ENCODE peak calls at places on chromosome 2, in ten cellular contexts. One of them, this sample, is unnamed.

GRCh38 chr2:151153601-151154000 is 108.1 kb downstream of the RBM43 start:
- DNase-seq in heart left ventricle: no peak
- DNase-seq in breast epithelium: no peak
- DNase-seq in ovary: no peak
- DNase-seq in HepG2: no peak
- DNase-seq in stomach: no peak
- DNase-seq in HCT116: no peak
- DNase-seq in tibial nerve: no peak
- DNase-seq in A549: no peak
- DNase-seq in thyroid gland: no peak
- DNase-seq in this sample: no peak

GRCh38 chr2:231200805-231201474 is 2.5 kb downstream of the ARMC9 start:
- DNase-seq in heart left ventricle: no peak
- DNase-seq in breast epithelium: no peak
- DNase-seq in ovary: no peak
- DNase-seq in HepG2: no peak
- DNase-seq in stomach: no peak
- DNase-seq in HCT116: no peak
- DNase-seq in tibial nerve: no peak
- DNase-seq in A549: no peak
- DNase-seq in thyroid gland: no peak
- DNase-seq in this sample: no peak

GRCh38 chr2:239895669-239896068 is 129.5 kb downstream of the NDUFA10 start:
- DNase-seq in heart left ventricle: no peak
- DNase-seq in breast epithelium: no peak
- DNase-seq in ovary: no peak
- DNase-seq in HepG2: no peak
- DNase-seq in stomach: no peak
- DNase-seq in HCT116: no peak
- DNase-seq in tibial nerve: no peak
- DNase-seq in A549: no peak
- DNase-seq in thyroid gland: no peak
- DNase-seq in this sample: no peak

GRCh38 chr2:127154985-127155650 is 48.2 kb upstream of the BIN1 start:
- DNase-seq in heart left ventricle: no peak
- DNase-seq in breast epithelium: no peak
- DNase-seq in ovary: no peak
- DNase-seq in HepG2: no peak
- DNase-seq in stomach: no peak
- DNase-seq in HCT116: no peak
- DNase-seq in tibial nerve: no peak
- DNase-seq in A549: no peak
- DNase-seq in thyroid gland: no peak
- DNase-seq in this sample: no peak

GRCh38 chr2:60746318-60746717 is 9.8 kb upstream of the PAPOLG start:
- DNase-seq in heart left ventricle: no peak
- DNase-seq in breast epithelium: no peak
- DNase-seq in ovary: no peak
- DNase-seq in HepG2: no peak
- DNase-seq in stomach: no peak
- DNase-seq in HCT116: no peak
- DNase-seq in tibial nerve: no peak
- DNase-seq in A549: no peak
- DNase-seq in thyroid gland: peak; percentile 24
- DNase-seq in this sample: no peak

GRCh38 chr2:222000326-222000725 is 298.5 kb downstream of the PAX3 start:
- DNase-seq in heart left ventricle: no peak
- DNase-seq in breast epithelium: no peak
- DNase-seq in ovary: no peak
- DNase-seq in HepG2: no peak
- DNase-seq in stomach: no peak
- DNase-seq in HCT116: peak; percentile 39
- DNase-seq in tibial nerve: no peak
- DNase-seq in A549: no peak
- DNase-seq in thyroid gland: no peak
- DNase-seq in this sample: no peak

GRCh38 chr2:101617188-101617587 is 80.3 kb upstream of the MAP4K4 start:
- DNase-seq in heart left ventricle: no peak
- DNase-seq in breast epithelium: no peak
- DNase-seq in ovary: no peak
- DNase-seq in HepG2: peak; percentile 45
- DNase-seq in stomach: no peak
- DNase-seq in HCT116: no peak
- DNase-seq in tibial nerve: no peak
- DNase-seq in A549: no peak
- DNase-seq in thyroid gland: no peak
- DNase-seq in this sample: no peak

GRCh38 chr2:200435379-200435778 is 74.5 kb downstream of the KCTD18 start:
- DNase-seq in heart left ventricle: no peak
- DNase-seq in breast epithelium: no peak
- DNase-seq in ovary: no peak
- DNase-seq in HepG2: no peak
- DNase-seq in stomach: no peak
- DNase-seq in HCT116: no peak
- DNase-seq in tibial nerve: no peak
- DNase-seq in A549: no peak
- DNase-seq in thyroid gland: no peak
- DNase-seq in this sample: no peak

GRCh38 chr2:192194866-192195547 is at the start of gene TMEFF2:
- DNase-seq in heart left ventricle: peak; percentile 67
- DNase-seq in breast epithelium: peak; percentile 51
- DNase-seq in ovary: peak; percentile 68
- DNase-seq in HepG2: peak; percentile 10
- DNase-seq in stomach: peak; percentile 29
- DNase-seq in HCT116: no peak
- DNase-seq in tibial nerve: peak; percentile 21
- DNase-seq in A549: peak; percentile 81
- DNase-seq in thyroid gland: peak; percentile 34
- DNase-seq in this sample: peak; percentile 56

GRCh38 chr2:7191927-7192326 is 274.7 kb downstream of the RNF144A start:
- DNase-seq in heart left ventricle: no peak
- DNase-seq in breast epithelium: no peak
- DNase-seq in ovary: no peak
- DNase-seq in HepG2: peak; percentile 5
- DNase-seq in stomach: no peak
- DNase-seq in HCT116: no peak
- DNase-seq in tibial nerve: no peak
- DNase-seq in A549: peak; percentile 57
- DNase-seq in thyroid gland: no peak
- DNase-seq in this sample: no peak

GRCh38 chr2:62187246-62187645 is 8.7 kb upstream of the B3GNT2 start:
- DNase-seq in heart left ventricle: peak; percentile 44
- DNase-seq in breast epithelium: no peak
- DNase-seq in ovary: no peak
- DNase-seq in HepG2: no peak
- DNase-seq in stomach: no peak
- DNase-seq in HCT116: no peak
- DNase-seq in tibial nerve: no peak
- DNase-seq in A549: no peak
- DNase-seq in thyroid gland: no peak
- DNase-seq in this sample: no peak

GRCh38 chr2:212695426-212695825 is 156.8 kb upstream of the ERBB4 start:
- DNase-seq in heart left ventricle: no peak
- DNase-seq in breast epithelium: no peak
- DNase-seq in ovary: no peak
- DNase-seq in HepG2: no peak
- DNase-seq in stomach: no peak
- DNase-seq in HCT116: no peak
- DNase-seq in tibial nerve: no peak
- DNase-seq in A549: no peak
- DNase-seq in thyroid gland: no peak
- DNase-seq in this sample: no peak

GRCh38 chr2:196077821-196078220 is 9.2 kb upstream of the DNAH7 start:
- DNase-seq in heart left ventricle: no peak
- DNase-seq in breast epithelium: no peak
- DNase-seq in ovary: no peak
- DNase-seq in HepG2: no peak
- DNase-seq in stomach: no peak
- DNase-seq in HCT116: no peak
- DNase-seq in tibial nerve: no peak
- DNase-seq in A549: no peak
- DNase-seq in thyroid gland: no peak
- DNase-seq in this sample: no peak

GRCh38 chr2:9231291-9232165 is 24.9 kb downstream of the ASAP2 start:
- DNase-seq in heart left ventricle: no peak
- DNase-seq in breast epithelium: no peak
- DNase-seq in ovary: no peak
- DNase-seq in HepG2: no peak
- DNase-seq in stomach: peak; percentile 50
- DNase-seq in HCT116: no peak
- DNase-seq in tibial nerve: no peak
- DNase-seq in A549: no peak
- DNase-seq in thyroid gland: peak; percentile 61
- DNase-seq in this sample: no peak

GRCh38 chr2:199480966-199481365 is 23.2 kb upstream of the SATB2 start:
- DNase-seq in heart left ventricle: no peak
- DNase-seq in breast epithelium: no peak
- DNase-seq in ovary: no peak
- DNase-seq in HepG2: no peak
- DNase-seq in stomach: no peak
- DNase-seq in HCT116: no peak
- DNase-seq in tibial nerve: no peak
- DNase-seq in A549: no peak
- DNase-seq in thyroid gland: no peak
- DNase-seq in this sample: no peak

GRCh38 chr2:180980943-180981898 is 816 bp downstream of the UBE2E3 start:
- DNase-seq in heart left ventricle: peak; percentile 30
- DNase-seq in breast epithelium: no peak
- DNase-seq in ovary: no peak
- DNase-seq in HepG2: no peak
- DNase-seq in stomach: peak; percentile 33
- DNase-seq in HCT116: no peak
- DNase-seq in tibial nerve: no peak
- DNase-seq in A549: peak; percentile 18
- DNase-seq in thyroid gland: peak; percentile 38
- DNase-seq in this sample: no peak

GRCh38 chr2:19021100-19021476 is 337.3 kb downstream of the OSR1 start:
- DNase-seq in heart left ventricle: no peak
- DNase-seq in breast epithelium: no peak
- DNase-seq in ovary: no peak
- DNase-seq in HepG2: peak; percentile 84
- DNase-seq in stomach: no peak
- DNase-seq in HCT116: peak; percentile 7
- DNase-seq in tibial nerve: no peak
- DNase-seq in A549: peak; percentile 25
- DNase-seq in thyroid gland: peak; percentile 11
- DNase-seq in this sample: no peak

GRCh38 chr2:102061286-102061699 is 69.5 kb downstream of the IL1R2 start:
- DNase-seq in heart left ventricle: no peak
- DNase-seq in breast epithelium: no peak
- DNase-seq in ovary: no peak
- DNase-seq in HepG2: no peak
- DNase-seq in stomach: no peak
- DNase-seq in HCT116: no peak
- DNase-seq in tibial nerve: peak; percentile 4
- DNase-seq in A549: no peak
- DNase-seq in thyroid gland: no peak
- DNase-seq in this sample: no peak

GRCh38 chr2:205407984-205408383 is 274.3 kb upstream of the NRP2 start:
- DNase-seq in heart left ventricle: no peak
- DNase-seq in breast epithelium: no peak
- DNase-seq in ovary: no peak
- DNase-seq in HepG2: no peak
- DNase-seq in stomach: no peak
- DNase-seq in HCT116: no peak
- DNase-seq in tibial nerve: no peak
- DNase-seq in A549: no peak
- DNase-seq in thyroid gland: no peak
- DNase-seq in this sample: no peak
- TF ChIP-seq CTCF in heart left ventricle: no peak
- TF ChIP-seq CTCF in breast epithelium: no peak
- TF ChIP-seq CTCF in ovary: no peak
- TF ChIP-seq CTCF in HepG2: no peak
- TF ChIP-seq CTCF in stomach: no peak
- TF ChIP-seq CTCF in HCT116: no peak
- TF ChIP-seq CTCF in tibial nerve: no peak
- TF ChIP-seq CTCF in A549: no peak
- TF ChIP-seq CTCF in thyroid gland: no peak
- TF ChIP-seq CTCF in this sample: no peak

GRCh38 chr2:66478729-66479316 is 43.9 kb downstream of the MEIS1 start:
- DNase-seq in heart left ventricle: no peak
- DNase-seq in breast epithelium: no peak
- DNase-seq in ovary: no peak
- DNase-seq in HepG2: no peak
- DNase-seq in stomach: no peak
- DNase-seq in HCT116: no peak
- DNase-seq in tibial nerve: no peak
- DNase-seq in A549: no peak
- DNase-seq in thyroid gland: no peak
- DNase-seq in this sample: no peak
- H3K27ac ChIP-seq in heart left ventricle: peak overlapping the region; percentile 56
- H3K27ac ChIP-seq in breast epithelium: no peak overlapping the region
- H3K27ac ChIP-seq in ovary: no peak overlapping the region
- H3K27ac ChIP-seq in HepG2: no peak overlapping the region
- H3K27ac ChIP-seq in stomach: no peak overlapping the region
- H3K27ac ChIP-seq in HCT116: no peak overlapping the region
- H3K27ac ChIP-seq in tibial nerve: no peak overlapping the region
- H3K27ac ChIP-seq in A549: no peak overlapping the region
- H3K27ac ChIP-seq in thyroid gland: no peak overlapping the region
- H3K27ac ChIP-seq in this sample: no peak overlapping the region

DNA sequence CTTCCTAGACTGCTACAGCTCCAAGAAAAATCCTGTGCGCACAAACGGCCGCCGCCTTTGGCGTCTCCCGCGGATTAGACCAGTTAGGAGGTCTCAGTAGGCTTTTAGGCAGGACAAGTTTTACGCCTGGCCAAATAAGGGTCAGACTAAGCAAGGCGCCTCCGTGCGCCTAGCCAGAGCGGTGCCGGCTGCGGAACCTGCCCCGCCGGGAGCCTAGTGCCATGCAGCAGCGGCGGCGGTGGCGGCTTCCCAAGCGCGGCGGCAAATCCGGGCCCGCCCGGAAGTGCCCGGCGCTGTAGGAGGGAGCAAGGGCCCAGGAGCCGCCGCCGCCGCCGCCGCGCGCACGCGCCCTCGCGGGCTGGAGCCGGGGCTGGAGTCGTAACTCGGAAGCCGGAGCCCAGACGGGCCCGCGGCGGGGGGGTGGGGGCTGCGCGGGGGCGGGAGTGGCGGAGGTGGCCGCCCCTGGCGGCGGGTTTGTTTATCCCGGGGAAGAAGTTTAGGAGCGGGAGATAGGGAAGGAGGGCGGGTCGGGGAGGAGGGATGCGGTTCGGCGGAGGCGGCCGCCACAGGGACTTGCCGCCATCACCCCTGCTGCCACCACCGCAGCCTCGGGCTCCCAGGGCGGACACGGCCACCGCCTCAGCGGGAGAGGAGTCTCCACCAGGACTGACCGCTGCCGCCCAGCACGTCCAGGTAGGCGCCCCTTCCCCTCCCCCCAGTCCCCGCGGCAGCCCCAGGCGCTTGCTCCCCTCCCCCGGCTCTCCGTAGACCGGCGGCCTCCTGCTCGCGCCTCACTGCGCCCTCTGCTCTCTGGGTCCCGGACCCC is at the start of gene SPOPL:
- DNase-seq in heart left ventricle: peak; percentile 95
- DNase-seq in breast epithelium: peak; percentile 91
- DNase-seq in ovary: peak; percentile 95
- DNase-seq in HepG2: peak; percentile 87
- DNase-seq in stomach: peak; percentile 95
- DNase-seq in HCT116: peak; percentile 77
- DNase-seq in tibial nerve: peak; percentile 69
- DNase-seq in A549: peak; percentile 89
- DNase-seq in thyroid gland: peak; percentile 92
- DNase-seq in this sample: peak; percentile 96
- TF ChIP-seq POLR2A in heart left ventricle: no peak
- TF ChIP-seq POLR2A in breast epithelium: peak; percentile 18
- TF ChIP-seq POLR2A in ovary: peak; percentile 44
- TF ChIP-seq POLR2A in HepG2: peak; percentile 85
- TF ChIP-seq POLR2A in stomach: peak; percentile 13
- TF ChIP-seq POLR2A in HCT116: peak; percentile 88
- TF ChIP-seq POLR2A in tibial nerve: peak; percentile 63
- TF ChIP-seq POLR2A in A549: peak; percentile 93
- TF ChIP-seq POLR2A in thyroid gland: peak; percentile 84
- TF ChIP-seq POLR2A in this sample: peak; percentile 52

GRCh38 chr2:20092901-20093235 is 41.4 kb upstream of the LAPTM4A start:
- DNase-seq in heart left ventricle: no peak
- DNase-seq in breast epithelium: no peak
- DNase-seq in ovary: no peak
- DNase-seq in HepG2: no peak
- DNase-seq in stomach: no peak
- DNase-seq in HCT116: no peak
- DNase-seq in tibial nerve: no peak
- DNase-seq in A549: no peak
- DNase-seq in thyroid gland: no peak
- DNase-seq in this sample: no peak
- TF ChIP-seq CTCF in heart left ventricle: no peak
- TF ChIP-seq CTCF in breast epithelium: no peak
- TF ChIP-seq CTCF in ovary: no peak
- TF ChIP-seq CTCF in HepG2: no peak
- TF ChIP-seq CTCF in stomach: no peak
- TF ChIP-seq CTCF in HCT116: no peak
- TF ChIP-seq CTCF in tibial nerve: no peak
- TF ChIP-seq CTCF in A549: no peak
- TF ChIP-seq CTCF in thyroid gland: no peak
- TF ChIP-seq CTCF in this sample: no peak